ENCODE peak calls at places on chromosomes 6 and 20, in eight cellular contexts. One of them, this sample, is unnamed.

GRCh38 chr20:20562507-20562906 is 149.9 kb downstream of the RALGAPA2 start:
- DNase-seq in osteoblast: no peak
- DNase-seq in pancreas: no peak
- DNase-seq in Panc1: no peak
- DNase-seq in body of pancreas: no peak
- DNase-seq in fibroblast of lung: no peak
- DNase-seq in left lung: no peak
- DNase-seq in prostate gland: no peak
- DNase-seq in this sample: no peak

GRCh38 chr20:20410678-20411077 is 42.8 kb downstream of the INSM1 start:
- DNase-seq in osteoblast: no peak
- DNase-seq in pancreas: peak; percentile 52
- DNase-seq in Panc1: no peak
- DNase-seq in body of pancreas: peak; percentile 73
- DNase-seq in fibroblast of lung: no peak
- DNase-seq in left lung: no peak
- DNase-seq in prostate gland: no peak
- DNase-seq in this sample: no peak

GRCh38 chr6:73640179-73640750 is 13.5 kb downstream of the SLC17A5 start:
- DNase-seq in osteoblast: no peak
- DNase-seq in pancreas: no peak
- DNase-seq in Panc1: no peak
- DNase-seq in body of pancreas: no peak
- DNase-seq in fibroblast of lung: no peak
- DNase-seq in left lung: no peak
- DNase-seq in prostate gland: no peak
- DNase-seq in this sample: no peak

GRCh38 chr20:36085686-36086267 is 68.8 kb upstream of the EPB41L1 start:
- DNase-seq in osteoblast: peak; percentile 89
- DNase-seq in pancreas: no peak
- DNase-seq in Panc1: peak; percentile 85
- DNase-seq in body of pancreas: peak; percentile 43
- DNase-seq in fibroblast of lung: peak; percentile 56
- DNase-seq in left lung: peak; percentile 79
- DNase-seq in prostate gland: no peak
- DNase-seq in this sample: no peak

GRCh38 chr6:116511424-116512131 is at the start of gene CALHM5:
- DNase-seq in osteoblast: peak; percentile 41
- DNase-seq in pancreas: no peak
- DNase-seq in Panc1: peak; percentile 54
- DNase-seq in body of pancreas: peak; percentile 28
- DNase-seq in fibroblast of lung: peak; percentile 94
- DNase-seq in left lung: no peak
- DNase-seq in prostate gland: no peak
- DNase-seq in this sample: no peak

GRCh38 chr6:91087864-91088263 is 501.0 kb upstream of the MAP3K7 start:
- DNase-seq in osteoblast: no peak
- DNase-seq in pancreas: no peak
- DNase-seq in Panc1: no peak
- DNase-seq in body of pancreas: no peak
- DNase-seq in fibroblast of lung: no peak
- DNase-seq in left lung: no peak
- DNase-seq in prostate gland: no peak
- DNase-seq in this sample: no peak

GRCh38 chr6:85436408-85436807 is 13.5 kb upstream of the NT5E start:
- DNase-seq in osteoblast: no peak
- DNase-seq in pancreas: no peak
- DNase-seq in Panc1: no peak
- DNase-seq in body of pancreas: no peak
- DNase-seq in fibroblast of lung: peak; percentile 78
- DNase-seq in left lung: no peak
- DNase-seq in prostate gland: no peak
- DNase-seq in this sample: no peak

GRCh38 chr6:161233986-161234620 is 39.8 kb downstream of the AGPAT4 start:
- DNase-seq in osteoblast: no peak
- DNase-seq in pancreas: no peak
- DNase-seq in Panc1: no peak
- DNase-seq in body of pancreas: peak; percentile 57
- DNase-seq in fibroblast of lung: peak; percentile 95
- DNase-seq in left lung: peak; percentile 52
- DNase-seq in prostate gland: no peak
- DNase-seq in this sample: no peak

GRCh38 chr6:45574885-45575284 is 197.2 kb upstream of the SUPT3H start:
- DNase-seq in osteoblast: no peak
- DNase-seq in pancreas: no peak
- DNase-seq in Panc1: no peak
- DNase-seq in body of pancreas: no peak
- DNase-seq in fibroblast of lung: no peak
- DNase-seq in left lung: no peak
- DNase-seq in prostate gland: no peak
- DNase-seq in this sample: no peak

GRCh38 chr6:53179961-53180651 is 31.5 kb upstream of the GCM1 start:
- DNase-seq in osteoblast: peak; percentile 46
- DNase-seq in pancreas: peak; percentile 60
- DNase-seq in Panc1: no peak
- DNase-seq in body of pancreas: peak; percentile 76
- DNase-seq in fibroblast of lung: peak; percentile 56
- DNase-seq in left lung: peak; percentile 46
- DNase-seq in prostate gland: peak; percentile 58
- DNase-seq in this sample: no peak

GRCh38 chr6:2384518-2384917 is 139.1 kb upstream of the GMDS start:
- DNase-seq in osteoblast: no peak
- DNase-seq in pancreas: no peak
- DNase-seq in Panc1: no peak
- DNase-seq in body of pancreas: no peak
- DNase-seq in fibroblast of lung: no peak
- DNase-seq in left lung: no peak
- DNase-seq in prostate gland: no peak
- DNase-seq in this sample: no peak

GRCh38 chr20:14523090-14523489 is 185.7 kb upstream of the FLRT3 start:
- DNase-seq in osteoblast: no peak
- DNase-seq in pancreas: no peak
- DNase-seq in Panc1: no peak
- DNase-seq in body of pancreas: no peak
- DNase-seq in fibroblast of lung: no peak
- DNase-seq in left lung: no peak
- DNase-seq in prostate gland: no peak
- DNase-seq in this sample: no peak

GRCh38 chr6:142545147-142545546 is 243.3 kb downstream of the ADGRG6 start:
- DNase-seq in osteoblast: no peak
- DNase-seq in pancreas: no peak
- DNase-seq in Panc1: no peak
- DNase-seq in body of pancreas: no peak
- DNase-seq in fibroblast of lung: no peak
- DNase-seq in left lung: no peak
- DNase-seq in prostate gland: no peak
- DNase-seq in this sample: no peak

GRCh38 chr6:149422581-149422980 is 22.5 kb downstream of the SUMO4 start:
- DNase-seq in osteoblast: no peak
- DNase-seq in pancreas: no peak
- DNase-seq in Panc1: no peak
- DNase-seq in body of pancreas: no peak
- DNase-seq in fibroblast of lung: no peak
- DNase-seq in left lung: no peak
- DNase-seq in prostate gland: no peak
- DNase-seq in this sample: no peak

GRCh38 chr6:131628726-131629125 is 684 bp upstream of the MED23 start:
- DNase-seq in osteoblast: no peak
- DNase-seq in pancreas: no peak
- DNase-seq in Panc1: no peak
- DNase-seq in body of pancreas: no peak
- DNase-seq in fibroblast of lung: no peak
- DNase-seq in left lung: no peak
- DNase-seq in prostate gland: no peak
- DNase-seq in this sample: no peak

GRCh38 chr6:119929121-119929520 is 579.6 kb upstream of the MAN1A1 start:
- DNase-seq in osteoblast: no peak
- DNase-seq in pancreas: no peak
- DNase-seq in Panc1: no peak
- DNase-seq in body of pancreas: no peak
- DNase-seq in fibroblast of lung: no peak
- DNase-seq in left lung: no peak
- DNase-seq in prostate gland: no peak
- DNase-seq in this sample: no peak

GRCh38 chr6:143872211-143872610 is 7.9 kb downstream of the ZC2HC1B start:
- DNase-seq in osteoblast: no peak
- DNase-seq in pancreas: no peak
- DNase-seq in Panc1: no peak
- DNase-seq in body of pancreas: no peak
- DNase-seq in fibroblast of lung: peak; percentile 17
- DNase-seq in left lung: no peak
- DNase-seq in prostate gland: no peak
- DNase-seq in this sample: no peak

GRCh38 chr6:35238843-35239289 is 20.7 kb upstream of the ZNF76 start:
- DNase-seq in osteoblast: peak; percentile 77
- DNase-seq in pancreas: no peak
- DNase-seq in Panc1: no peak
- DNase-seq in body of pancreas: no peak
- DNase-seq in fibroblast of lung: peak; percentile 27
- DNase-seq in left lung: peak; percentile 60
- DNase-seq in prostate gland: no peak
- DNase-seq in this sample: no peak

GRCh38 chr6:140462495-140463311 is 1088.3 kb upstream of the CITED2 start:
- DNase-seq in osteoblast: peak; percentile 3
- DNase-seq in pancreas: peak; percentile 9
- DNase-seq in Panc1: no peak
- DNase-seq in body of pancreas: peak; percentile 48
- DNase-seq in fibroblast of lung: peak; percentile 82
- DNase-seq in left lung: no peak
- DNase-seq in prostate gland: peak; percentile 66
- DNase-seq in this sample: no peak

GRCh38 chr6:63919556-63920110 is 284.0 kb downstream of the PHF3 start:
- DNase-seq in osteoblast: no peak
- DNase-seq in pancreas: no peak
- DNase-seq in Panc1: no peak
- DNase-seq in body of pancreas: no peak
- DNase-seq in fibroblast of lung: no peak
- DNase-seq in left lung: no peak
- DNase-seq in prostate gland: no peak
- DNase-seq in this sample: no peak

GRCh38 chr6:33492093-33492492 is 37.7 kb downstream of the ZBTB9 start:
- DNase-seq in osteoblast: no peak
- DNase-seq in pancreas: no peak
- DNase-seq in Panc1: no peak
- DNase-seq in body of pancreas: no peak
- DNase-seq in fibroblast of lung: no peak
- DNase-seq in left lung: no peak
- DNase-seq in prostate gland: no peak
- DNase-seq in this sample: no peak

GRCh38 chr20:60837386-60837785 is 414.7 kb upstream of the CDH4 start:
- DNase-seq in osteoblast: no peak
- DNase-seq in pancreas: no peak
- DNase-seq in Panc1: no peak
- DNase-seq in body of pancreas: no peak
- DNase-seq in fibroblast of lung: no peak
- DNase-seq in left lung: no peak
- DNase-seq in prostate gland: no peak
- DNase-seq in this sample: no peak
- H3K9me3 ChIP-seq in osteoblast: no peaks in the 10 kb centered on the region
- H3K9me3 ChIP-seq in pancreas: no peaks in the 10 kb centered on the region
- H3K9me3 ChIP-seq in Panc1: no peaks in the 10 kb centered on the region
- H3K9me3 ChIP-seq in body of pancreas: no peaks in the 10 kb centered on the region
- H3K9me3 ChIP-seq in fibroblast of lung: no peaks in the 10 kb centered on the region
- H3K9me3 ChIP-seq in left lung: no peaks in the 10 kb centered on the region
- H3K9me3 ChIP-seq in prostate gland: no peaks in the 10 kb centered on the region
- H3K9me3 ChIP-seq in this sample: no peaks in the 10 kb centered on the region

GRCh38 chr20:2593756-2594155 is 57.4 kb downstream of the TMC2 start:
- DNase-seq in osteoblast: no peak
- DNase-seq in pancreas: no peak
- DNase-seq in Panc1: no peak
- DNase-seq in body of pancreas: no peak
- DNase-seq in fibroblast of lung: no peak
- DNase-seq in left lung: no peak
- DNase-seq in prostate gland: no peak
- DNase-seq in this sample: no peak
- H3K9me3 ChIP-seq in osteoblast: no peaks in the 10 kb centered on the region
- H3K9me3 ChIP-seq in pancreas: no peaks in the 10 kb centered on the region
- H3K9me3 ChIP-seq in Panc1: no peaks in the 10 kb centered on the region
- H3K9me3 ChIP-seq in body of pancreas: no peaks in the 10 kb centered on the region
- H3K9me3 ChIP-seq in fibroblast of lung: no peaks in the 10 kb centered on the region
- H3K9me3 ChIP-seq in left lung: no peaks in the 10 kb centered on the region
- H3K9me3 ChIP-seq in prostate gland: no peaks in the 10 kb centered on the region
- H3K9me3 ChIP-seq in this sample: no peaks in the 10 kb centered on the region

GRCh38 chr6:159254186-159254585 is 85.0 kb downstream of the FNDC1 start:
- DNase-seq in osteoblast: no peak
- DNase-seq in pancreas: no peak
- DNase-seq in Panc1: no peak
- DNase-seq in body of pancreas: no peak
- DNase-seq in fibroblast of lung: no peak
- DNase-seq in left lung: no peak
- DNase-seq in prostate gland: no peak
- DNase-seq in this sample: no peak

GRCh38 chr6:159257846-159258245 is 88.6 kb downstream of the FNDC1 start:
- DNase-seq in osteoblast: no peak
- DNase-seq in pancreas: no peak
- DNase-seq in Panc1: no peak
- DNase-seq in body of pancreas: no peak
- DNase-seq in fibroblast of lung: no peak
- DNase-seq in left lung: no peak
- DNase-seq in prostate gland: no peak
- DNase-seq in this sample: no peak

GRCh38 chr6:159255434-159255951 is 86.3 kb downstream of the FNDC1 start:
- DNase-seq in osteoblast: no peak
- DNase-seq in pancreas: no peak
- DNase-seq in Panc1: no peak
- DNase-seq in body of pancreas: no peak
- DNase-seq in fibroblast of lung: no peak
- DNase-seq in left lung: no peak
- DNase-seq in prostate gland: no peak
- DNase-seq in this sample: no peak

GRCh38 chr6:159252955-159253508 is 83.8 kb downstream of the FNDC1 start:
- DNase-seq in osteoblast: no peak
- DNase-seq in pancreas: no peak
- DNase-seq in Panc1: peak; percentile 12
- DNase-seq in body of pancreas: peak; percentile 9
- DNase-seq in fibroblast of lung: peak; percentile 63
- DNase-seq in left lung: no peak
- DNase-seq in prostate gland: peak; percentile 17
- DNase-seq in this sample: no peak

DNA sequence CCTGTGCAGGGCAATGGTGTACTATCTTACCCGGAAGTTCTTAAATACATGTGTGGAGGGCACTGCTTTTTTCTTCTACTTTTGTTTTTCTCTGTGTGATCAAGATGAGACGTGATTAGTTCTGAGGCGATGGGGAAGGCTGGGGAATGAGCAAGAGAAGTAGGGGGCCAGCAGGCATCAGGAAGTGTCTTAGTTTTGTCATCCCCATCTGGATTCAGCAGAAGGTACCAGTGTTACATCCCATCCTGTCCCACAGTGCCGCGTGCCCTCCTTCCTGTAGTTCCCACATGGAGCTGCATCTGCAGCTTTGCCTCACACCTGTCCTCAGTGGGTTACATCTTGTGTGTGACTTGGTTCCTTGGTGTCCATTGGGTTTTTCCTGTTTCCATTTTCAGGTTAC is 86.9 kb downstream of the FNDC1 start:
- DNase-seq in osteoblast: no peak
- DNase-seq in pancreas: no peak
- DNase-seq in Panc1: no peak
- DNase-seq in body of pancreas: no peak
- DNase-seq in fibroblast of lung: no peak
- DNase-seq in left lung: no peak
- DNase-seq in prostate gland: no peak
- DNase-seq in this sample: no peak
- H3K9me3 ChIP-seq in osteoblast: no peaks in the 10 kb centered on the region
- H3K9me3 ChIP-seq in pancreas: no peaks in the 10 kb centered on the region
- H3K9me3 ChIP-seq in Panc1: no peaks in the 10 kb centered on the region
- H3K9me3 ChIP-seq in body of pancreas: no peaks in the 10 kb centered on the region
- H3K9me3 ChIP-seq in fibroblast of lung: no peaks in the 10 kb centered on the region
- H3K9me3 ChIP-seq in left lung: no peaks in the 10 kb centered on the region
- H3K9me3 ChIP-seq in prostate gland: no peaks in the 10 kb centered on the region
- H3K9me3 ChIP-seq in this sample: no peaks in the 10 kb centered on the region

GRCh38 chr6:168645326-168645725 is 204.3 kb downstream of the SMOC2 start:
- DNase-seq in osteoblast: no peak
- DNase-seq in pancreas: no peak
- DNase-seq in Panc1: no peak
- DNase-seq in body of pancreas: no peak
- DNase-seq in fibroblast of lung: no peak
- DNase-seq in left lung: no peak
- DNase-seq in prostate gland: no peak
- DNase-seq in this sample: no peak
- H3K9me3 ChIP-seq in osteoblast: no peaks in the 10 kb centered on the region
- H3K9me3 ChIP-seq in pancreas: no peaks in the 10 kb centered on the region
- H3K9me3 ChIP-seq in Panc1: no peaks in the 10 kb centered on the region
- H3K9me3 ChIP-seq in body of pancreas: no peaks in the 10 kb centered on the region
- H3K9me3 ChIP-seq in fibroblast of lung: no peaks in the 10 kb centered on the region
- H3K9me3 ChIP-seq in left lung: no peaks in the 10 kb centered on the region
- H3K9me3 ChIP-seq in prostate gland: no peaks in the 10 kb centered on the region
- H3K9me3 ChIP-seq in this sample: no peaks in the 10 kb centered on the region